ENCODE peak calls at places on chromosomes 16 and 17, in four cellular contexts. X is thyroid gland, Z is fibroblast of mammary gland, P is suprapubic skin. Y is an unnamed sample.

GRCh38 chr17:28982191-28982793 is 23.5 kb downstream of the SEZ6 start:
- DNase-seq in X (no peak), Z (no peak), P (no peak), Y (no peak)

GRCh38 chr16:86087561-86088230 is 188.7 kb downstream of the IRF8 start:
- DNase-seq in X (no peak), Z (no peak), P (peak), Y (no peak)

GRCh38 chr16:53465606-53466290 is 31.5 kb downstream of the RBL2 start:
- DNase-seq in Z (peak), P (no peak), X (no peak), Y (peak)

GRCh38 chr16:66528294-66528693 is 21.6 kb downstream of the TK2 start:
- DNase-seq in X (no peak), P (no peak), Z (no peak), Y (no peak)

GRCh38 chr17:80611831-80612230 is 67.2 kb downstream of the RPTOR start:
- DNase-seq in P (no peak), Z (no peak), X (no peak), Y (no peak)

GRCh38 chr17:80942360-80943345 is 49.0 kb upstream of the CHMP6 start:
- DNase-seq in Z (peak), X (peak), P (peak), Y (peak)

GRCh38 chr16:26070595-26071170 is 378.9 kb downstream of the HS3ST4 start:
- DNase-seq in P (no peak), X (no peak), Z (no peak), Y (no peak)

GRCh38 chr17:42894283-42895184 is 6.1 kb upstream of the G6PC1 start:
- DNase-seq in Z (no peak), P (no peak), X (no peak), Y (no peak)

GRCh38 chr17:9644910-9645751 is at the start of gene USP43:
- DNase-seq in P (peak), X (peak), Z (peak), Y (peak)
- TF ChIP-seq CTCF in P (no peak), X (no peak), Z (no peak), Y (no peak)

GRCh38 chr17:68710976-68711375 is 109.8 kb upstream of the FAM20A start:
- DNase-seq in X (no peak), Z (no peak), P (no peak), Y (peak)
- H3K4me3 ChIP-seq in X (no peak), Z (no peak), P (no peak), Y (no peak)

DNA sequence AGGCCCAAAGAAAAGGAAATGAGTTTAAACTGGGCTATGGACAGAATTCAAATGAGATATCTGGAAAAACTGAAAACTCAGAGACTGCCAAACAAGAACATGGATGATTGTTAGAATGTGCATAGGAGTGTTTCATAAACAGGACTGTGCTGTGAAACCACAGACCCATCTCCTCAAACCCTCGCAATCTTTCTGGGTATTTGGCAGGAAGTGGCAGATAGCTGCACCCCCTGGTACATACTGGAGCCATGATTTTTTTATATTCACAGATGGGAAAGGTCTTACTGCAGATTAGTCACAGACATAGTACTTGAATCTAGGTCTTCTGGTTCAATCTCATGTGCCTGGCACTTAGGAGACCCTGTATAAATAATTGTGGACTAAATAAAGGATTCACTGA is 145.0 kb downstream of the CCDC182 start:
- DNase-seq in P (no peak), Z (no peak), X (no peak), Y (peak)
- TF ChIP-seq CTCF in P (no peak), Z (no peak), X (no peak), Y (no peak)

GRCh38 chr16:57376313-57376818 is 4.1 kb downstream of the CX3CL1 start:
- DNase-seq in P (no peak), X (no peak), Z (no peak), Y (no peak)

GRCh38 chr16:57371494-57372371 is 557 bp upstream of the CX3CL1 start:
- DNase-seq in P (no peak), X (no peak), Z (no peak), Y (no peak)

GRCh38 chr16:57373117-57373947 is 1.0 kb downstream of the CX3CL1 start:
- DNase-seq in X (no peak), P (no peak), Z (no peak), Y (no peak)

GRCh38 chr16:57372372-57373116 is at the start of gene CX3CL1:
- DNase-seq in X (peak), Z (peak), P (no peak), Y (peak)

DNA sequence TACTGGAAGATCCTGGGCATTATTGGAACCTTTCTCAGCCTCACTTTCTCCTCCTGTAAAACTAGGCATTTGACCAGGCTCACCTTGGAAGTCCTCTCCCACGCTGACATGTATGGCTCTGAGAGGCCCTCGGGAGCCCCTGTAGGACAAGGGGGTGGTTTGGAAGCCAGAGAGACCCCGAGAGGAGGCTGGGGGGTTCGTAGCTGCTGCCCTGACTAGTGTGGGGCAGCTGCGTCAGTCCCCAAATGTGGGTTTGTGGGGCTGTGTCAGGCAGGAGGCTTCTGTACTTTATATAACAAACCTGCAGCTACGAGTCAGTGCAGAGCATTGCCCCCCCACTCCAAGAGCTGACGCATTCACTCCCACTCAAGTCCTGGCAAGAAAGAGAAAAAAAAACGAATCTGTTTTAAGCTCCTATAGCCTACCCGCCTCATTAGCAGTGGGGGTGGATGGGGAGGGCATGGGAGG is 1.8 kb downstream of the CX3CL1 start:
- DNase-seq in Z (peak), X (peak), P (no peak), Y (no peak)
- H3K4me3 ChIP-seq in Z (no peak), X (no peak), P (peak), Y (no peak)

GRCh38 chr16:74031551-74031950 is 265.1 kb upstream of the PSMD7 start:
- DNase-seq in X (no peak), Z (no peak), P (no peak), Y (no peak)

GRCh38 chr16:74034862-74035261 is 261.8 kb upstream of the PSMD7 start:
- DNase-seq in X (no peak), Z (peak), P (no peak), Y (peak)

GRCh38 chr16:74030000-74030399 is 266.6 kb upstream of the PSMD7 start:
- DNase-seq in P (no peak), Z (no peak), X (no peak), Y (no peak)

GRCh38 chr16:74035816-74036215 is 260.8 kb upstream of the PSMD7 start:
- DNase-seq in Z (peak), X (no peak), P (no peak), Y (peak)
- TF ChIP-seq CTCF in Z (peak), X (no peak), P (no peak), Y (peak)

GRCh38 chr17:67855504-67856324 is 30.4 kb downstream of the BPTF start:
- DNase-seq in Z (no peak), P (no peak), X (no peak), Y (no peak)
- H3K4me3 ChIP-seq in Z (no peak), P (no peak), X (no peak), Y (no peak)

GRCh38 chr17:11797803-11798202 is 199.5 kb downstream of the ZNF18 start:
- DNase-seq in Z (no peak), X (no peak), P (no peak), Y (no peak)
- TF ChIP-seq CTCF in Z (no peak), X (no peak), P (no peak), Y (no peak)

GRCh38 chr17:78716292-78716691 is 65.8 kb downstream of the CYTH1 start:
- DNase-seq in X (no peak), Z (no peak), P (no peak), Y (no peak)

GRCh38 chr17:78716814-78717393 is 65.2 kb downstream of the CYTH1 start:
- DNase-seq in P (peak), Z (peak), X (peak), Y (peak)

GRCh38 chr17:78715000-78715771 is 66.9 kb downstream of the CYTH1 start:
- DNase-seq in Z (no peak), X (no peak), P (no peak), Y (peak)

GRCh38 chr17:78715876-78716275 is 66.2 kb downstream of the CYTH1 start:
- DNase-seq in Z (no peak), P (no peak), X (no peak), Y (no peak)

GRCh38 chr17:78714534-78714933 is 67.5 kb downstream of the CYTH1 start:
- DNase-seq in X (no peak), P (no peak), Z (no peak), Y (no peak)
- H3K4me3 ChIP-seq in X (no peak), P (no peak), Z (no peak), Y (no peak)

Y was measured in AG10803.